ENCODE peak calls at places on chromosomes 4 and X, in eight cellular contexts. R, P, S, K, I, N, U and L are unnamed samples.

GRCh38 chr4:27595956-27596355 is 735.3 kb downstream of the STIM2 start:
- DNase-seq in R (no peak), P (no peak), S (no peak), K (no peak), I (no peak), N (no peak), U (no peak), L (no peak)

GRCh38 chrX:150582338-150582948 is 14.0 kb downstream of the MTM1 start:
- DNase-seq in R (no peak), P (no peak), S (no peak), K (no peak), I (no peak), N (no peak), U (no peak), L (no peak)

GRCh38 chr4:109041463-109041862 is 261.0 kb downstream of the COL25A1 start:
- DNase-seq in R (no peak), P (no peak), S (no peak), K (no peak), I (no peak), N (no peak), U (no peak), L (no peak)

GRCh38 chr4:132642196-132642817 is 506.8 kb upstream of the PCDH10 start:
- DNase-seq in R (peak; percentile 71), P (peak; percentile 29), S (no peak), K (peak; percentile 17), I (no peak), N (peak; percentile 1), U (peak; percentile 70), L (no peak)

GRCh38 chrX:72020788-72021187 is 110.1 kb downstream of the NHSL2 start:
- DNase-seq in R (no peak), P (no peak), S (no peak), K (no peak), I (no peak), N (no peak), U (no peak), L (no peak)

GRCh38 chr4:185792384-185793146 is 19.4 kb downstream of the SORBS2 start:
- DNase-seq in R (peak; percentile 46), P (peak; percentile 64), S (no peak), K (peak; percentile 9), I (no peak), N (no peak), U (no peak), L (no peak)

GRCh38 chr4:94332983-94333590 is 9.5 kb downstream of the HPGDS start:
- DNase-seq in R (peak; percentile 36), P (no peak), S (no peak), K (no peak), I (no peak), N (no peak), U (no peak), L (no peak)

GRCh38 chr4:161419822-161420221 is 744.0 kb downstream of the FSTL5 start:
- DNase-seq in R (no peak), P (peak; percentile 6), S (no peak), K (no peak), I (no peak), N (no peak), U (no peak), L (no peak)

GRCh38 chrX:53309837-53310236 is 28.5 kb upstream of the IQSEC2 start:
- DNase-seq in R (no peak), P (no peak), S (no peak), K (no peak), I (no peak), N (no peak), U (no peak), L (no peak)

GRCh38 chr4:5638976-5639375 is 69.4 kb downstream of the EVC2 start:
- DNase-seq in R (no peak), P (no peak), S (no peak), K (no peak), I (no peak), N (no peak), U (no peak), L (no peak)

GRCh38 chrX:3142259-3143042 is 101.2 kb downstream of the ARSF start:
- DNase-seq in R (no peak), P (no peak), S (no peak), K (no peak), I (no peak), N (no peak), U (no peak), L (no peak)

GRCh38 chr4:96986800-96987199 is 1146.9 kb downstream of the PDHA2 start:
- DNase-seq in R (no peak), P (no peak), S (no peak), K (no peak), I (no peak), N (no peak), U (no peak), L (no peak)

GRCh38 chrX:22073928-22074327 is 41.8 kb downstream of the PHEX start:
- DNase-seq in R (no peak), P (no peak), S (no peak), K (no peak), I (no peak), N (no peak), U (no peak), L (no peak)

GRCh38 chr4:154569584-154569983 is 6.8 kb downstream of the FGB start:
- DNase-seq in R (no peak), P (no peak), S (no peak), K (no peak), I (no peak), N (no peak), U (no peak), L (no peak)

GRCh38 chr4:182925298-182925738 is 8.1 kb upstream of the DCTD start:
- DNase-seq in R (peak; percentile 75), P (peak; percentile 77), S (no peak), K (peak; percentile 19), I (peak; percentile 41), N (peak; percentile 71), U (peak; percentile 68), L (peak; percentile 75)

GRCh38 chrX:51568586-51568985 is 50.1 kb downstream of the CENPVL3 start:
- DNase-seq in R (no peak), P (no peak), S (no peak), K (no peak), I (no peak), N (no peak), U (no peak), L (no peak)

GRCh38 chr4:88533937-88534750 is 10.6 kb upstream of the PYURF start:
- DNase-seq in R (no peak), P (no peak), S (no peak), K (no peak), I (no peak), N (no peak), U (no peak), L (no peak)

GRCh38 chr4:53916431-53916889 is 147.9 kb downstream of the CHIC2 start:
- DNase-seq in R (no peak), P (no peak), S (no peak), K (no peak), I (no peak), N (no peak), U (no peak), L (no peak)

GRCh38 chr4:166277406-166277805 is 404.4 kb downstream of the TLL1 start:
- DNase-seq in R (no peak), P (peak; percentile 17), S (no peak), K (no peak), I (no peak), N (no peak), U (no peak), L (no peak)